ENCODE peak calls at places on chromosomes 11 and 22, in four cellular contexts. K is HuH-7.5, L is left colon, H is GM18507. C is an unnamed sample.

GRCh38 chr11:7272373-7272772 is 20.7 kb downstream of the SYT9 start:
- DNase-seq in K (no peak), L (no peak), H (no peak), C (no peak)

GRCh38 chr11:115632061-115632460 is 127.8 kb upstream of the CADM1 start:
- DNase-seq in K (no peak), L (no peak), H (no peak), C (no peak)

GRCh38 chr11:46850829-46851380 is 4.8 kb upstream of the CKAP5 start:
- DNase-seq in K (no peak), L (no peak), H (no peak), C (peak)

GRCh38 chr11:27246925-27247324 is 116.1 kb downstream of the CCDC34 start:
- DNase-seq in K (no peak), L (no peak), H (no peak), C (no peak)

GRCh38 chr11:58659404-58659803 is 36.9 kb downstream of the CNTF start:
- DNase-seq in K (no peak), L (no peak), H (no peak), C (no peak)

GRCh38 chr22:42959472-42960145 is 55.3 kb downstream of the PACSIN2 start:
- DNase-seq in K (peak), L (peak), H (no peak), C (peak)

GRCh38 chr22:49999063-49999900 is 13.3 kb downstream of the IL17REL start:
- DNase-seq in K (no peak), L (no peak), H (no peak), C (peak)

GRCh38 chr22:38318792-38319773 is 1.9 kb upstream of the CSNK1E start:
- DNase-seq in K (no peak), L (no peak), H (no peak), C (no peak)

GRCh38 chr22:19955241-19956128 is 13.9 kb upstream of the TXNRD2 start:
- DNase-seq in K (no peak), L (no peak), H (no peak), C (no peak)

GRCh38 chr11:125807909-125808308 is 20.0 kb downstream of the PATE3 start:
- DNase-seq in K (no peak), L (no peak), H (no peak), C (no peak)

GRCh38 chr11:103993502-103993901 is 42.9 kb upstream of the DDI1 start:
- DNase-seq in K (no peak), L (no peak), H (no peak), C (no peak)

GRCh38 chr22:26476705-26477340 is 6.8 kb downstream of the HPS4 start:
- DNase-seq in K (no peak), L (no peak), H (no peak), C (no peak)

GRCh38 chr11:78961186-78961782 is 386.6 kb upstream of the NARS2 start:
- DNase-seq in K (peak), L (peak), H (no peak), C (no peak)